ENCODE peak calls at places on chromosome 6, in nine cellular contexts. One of them, this sample, is unnamed.

GRCh38 chr6:129238991-129239390 is 356.1 kb downstream of the LAMA2 start:
- DNase-seq in cardiac fibroblast: no peak
- DNase-seq in T-helper 2 cell: no peak
- DNase-seq in NCI-H2081 treated with DMSO at 0.1 percent for 48 hours: no peak
- DNase-seq in GM20000: no peak
- DNase-seq in HS-27A: no peak
- DNase-seq in esophagus muscularis mucosa: no peak
- DNase-seq in activated T-cell treated with anti-CD3 and anti-CD28 coated beads, Interleukin-2, amount 50 U/mL, for 72 hours: no peak
- DNase-seq in SK-N-DZ: no peak
- DNase-seq in this sample: no peak

GRCh38 chr6:44008821-44009370 is 118.4 kb downstream of the MRPL14 start:
- DNase-seq in cardiac fibroblast: no peak
- DNase-seq in T-helper 2 cell: no peak
- DNase-seq in NCI-H2081 treated with DMSO at 0.1 percent for 48 hours: no peak
- DNase-seq in GM20000: no peak
- DNase-seq in HS-27A: no peak
- DNase-seq in esophagus muscularis mucosa: no peak
- DNase-seq in activated T-cell treated with anti-CD3 and anti-CD28 coated beads, Interleukin-2, amount 50 U/mL, for 72 hours: no peak
- DNase-seq in SK-N-DZ: no peak
- DNase-seq in this sample: no peak

GRCh38 chr6:1502041-1502440 is 107.7 kb upstream of the FOXC1 start:
- DNase-seq in cardiac fibroblast: peak
- DNase-seq in T-helper 2 cell: no peak
- DNase-seq in NCI-H2081 treated with DMSO at 0.1 percent for 48 hours: no peak
- DNase-seq in GM20000: no peak
- DNase-seq in HS-27A: no peak
- DNase-seq in esophagus muscularis mucosa: no peak
- DNase-seq in activated T-cell treated with anti-CD3 and anti-CD28 coated beads, Interleukin-2, amount 50 U/mL, for 72 hours: no peak
- DNase-seq in SK-N-DZ: no peak
- DNase-seq in this sample: no peak

GRCh38 chr6:111195656-111196055 is 108.4 kb downstream of the SLC16A10 start:
- DNase-seq in cardiac fibroblast: no peak
- DNase-seq in T-helper 2 cell: no peak
- DNase-seq in NCI-H2081 treated with DMSO at 0.1 percent for 48 hours: no peak
- DNase-seq in GM20000: no peak
- DNase-seq in HS-27A: no peak
- DNase-seq in esophagus muscularis mucosa: no peak
- DNase-seq in activated T-cell treated with anti-CD3 and anti-CD28 coated beads, Interleukin-2, amount 50 U/mL, for 72 hours: no peak
- DNase-seq in SK-N-DZ: no peak
- DNase-seq in this sample: no peak

GRCh38 chr6:28218312-28219248 is 6.5 kb upstream of the ZSCAN9 start:
- DNase-seq in cardiac fibroblast: peak
- DNase-seq in T-helper 2 cell: no peak
- DNase-seq in NCI-H2081 treated with DMSO at 0.1 percent for 48 hours: peak
- DNase-seq in GM20000: peak
- DNase-seq in HS-27A: no peak
- DNase-seq in esophagus muscularis mucosa: peak
- DNase-seq in activated T-cell treated with anti-CD3 and anti-CD28 coated beads, Interleukin-2, amount 50 U/mL, for 72 hours: peak
- DNase-seq in SK-N-DZ: peak
- DNase-seq in this sample: peak

GRCh38 chr6:135782517-135782916 is 69.0 kb upstream of the PDE7B start:
- DNase-seq in cardiac fibroblast: peak
- DNase-seq in T-helper 2 cell: no peak
- DNase-seq in NCI-H2081 treated with DMSO at 0.1 percent for 48 hours: no peak
- DNase-seq in GM20000: no peak
- DNase-seq in HS-27A: no peak
- DNase-seq in esophagus muscularis mucosa: no peak
- DNase-seq in activated T-cell treated with anti-CD3 and anti-CD28 coated beads, Interleukin-2, amount 50 U/mL, for 72 hours: no peak
- DNase-seq in SK-N-DZ: no peak
- DNase-seq in this sample: no peak

GRCh38 chr6:148869589-148869988 is 122.8 kb downstream of the UST start:
- DNase-seq in cardiac fibroblast: peak
- DNase-seq in T-helper 2 cell: no peak
- DNase-seq in NCI-H2081 treated with DMSO at 0.1 percent for 48 hours: no peak
- DNase-seq in GM20000: no peak
- DNase-seq in HS-27A: peak
- DNase-seq in esophagus muscularis mucosa: no peak
- DNase-seq in activated T-cell treated with anti-CD3 and anti-CD28 coated beads, Interleukin-2, amount 50 U/mL, for 72 hours: no peak
- DNase-seq in SK-N-DZ: no peak
- DNase-seq in this sample: no peak

GRCh38 chr6:150144294-150144868 is 1.5 kb downstream of the PPP1R14C start:
- DNase-seq in cardiac fibroblast: no peak
- DNase-seq in T-helper 2 cell: no peak
- DNase-seq in NCI-H2081 treated with DMSO at 0.1 percent for 48 hours: no peak
- DNase-seq in GM20000: no peak
- DNase-seq in HS-27A: no peak
- DNase-seq in esophagus muscularis mucosa: no peak
- DNase-seq in activated T-cell treated with anti-CD3 and anti-CD28 coated beads, Interleukin-2, amount 50 U/mL, for 72 hours: no peak
- DNase-seq in SK-N-DZ: no peak
- DNase-seq in this sample: no peak

GRCh38 chr6:137661601-137662000 is 167.4 kb upstream of the OLIG3 start:
- DNase-seq in cardiac fibroblast: peak
- DNase-seq in T-helper 2 cell: peak
- DNase-seq in NCI-H2081 treated with DMSO at 0.1 percent for 48 hours: no peak
- DNase-seq in GM20000: peak
- DNase-seq in HS-27A: no peak
- DNase-seq in esophagus muscularis mucosa: no peak
- DNase-seq in activated T-cell treated with anti-CD3 and anti-CD28 coated beads, Interleukin-2, amount 50 U/mL, for 72 hours: no peak
- DNase-seq in SK-N-DZ: no peak
- DNase-seq in this sample: no peak

GRCh38 chr6:39302669-39303424 is 11.4 kb downstream of the KCNK17 start:
- DNase-seq in cardiac fibroblast: peak
- DNase-seq in T-helper 2 cell: peak
- DNase-seq in NCI-H2081 treated with DMSO at 0.1 percent for 48 hours: no peak
- DNase-seq in GM20000: peak
- DNase-seq in HS-27A: peak
- DNase-seq in esophagus muscularis mucosa: no peak
- DNase-seq in activated T-cell treated with anti-CD3 and anti-CD28 coated beads, Interleukin-2, amount 50 U/mL, for 72 hours: peak
- DNase-seq in SK-N-DZ: peak
- DNase-seq in this sample: peak

GRCh38 chr6:39891976-39892375 is 42.3 kb downstream of the MOCS1 start:
- DNase-seq in cardiac fibroblast: peak
- DNase-seq in T-helper 2 cell: no peak
- DNase-seq in NCI-H2081 treated with DMSO at 0.1 percent for 48 hours: no peak
- DNase-seq in GM20000: no peak
- DNase-seq in HS-27A: no peak
- DNase-seq in esophagus muscularis mucosa: no peak
- DNase-seq in activated T-cell treated with anti-CD3 and anti-CD28 coated beads, Interleukin-2, amount 50 U/mL, for 72 hours: no peak
- DNase-seq in SK-N-DZ: no peak
- DNase-seq in this sample: no peak

GRCh38 chr6:13478525-13478962 is 8.9 kb downstream of the GFOD1 start:
- DNase-seq in cardiac fibroblast: no peak
- DNase-seq in T-helper 2 cell: no peak
- DNase-seq in NCI-H2081 treated with DMSO at 0.1 percent for 48 hours: no peak
- DNase-seq in GM20000: peak
- DNase-seq in HS-27A: no peak
- DNase-seq in esophagus muscularis mucosa: no peak
- DNase-seq in activated T-cell treated with anti-CD3 and anti-CD28 coated beads, Interleukin-2, amount 50 U/mL, for 72 hours: no peak
- DNase-seq in SK-N-DZ: no peak
- DNase-seq in this sample: no peak

GRCh38 chr6:138088307-138088744 is 18.9 kb downstream of the PERP start:
- DNase-seq in cardiac fibroblast: peak
- DNase-seq in T-helper 2 cell: no peak
- DNase-seq in NCI-H2081 treated with DMSO at 0.1 percent for 48 hours: no peak
- DNase-seq in GM20000: no peak
- DNase-seq in HS-27A: no peak
- DNase-seq in esophagus muscularis mucosa: no peak
- DNase-seq in activated T-cell treated with anti-CD3 and anti-CD28 coated beads, Interleukin-2, amount 50 U/mL, for 72 hours: no peak
- DNase-seq in SK-N-DZ: no peak
- DNase-seq in this sample: no peak

GRCh38 chr6:40957616-40958492 is 81.2 kb downstream of the UNC5CL start:
- DNase-seq in cardiac fibroblast: peak
- DNase-seq in T-helper 2 cell: no peak
- DNase-seq in NCI-H2081 treated with DMSO at 0.1 percent for 48 hours: no peak
- DNase-seq in GM20000: no peak
- DNase-seq in HS-27A: peak
- DNase-seq in esophagus muscularis mucosa: peak
- DNase-seq in activated T-cell treated with anti-CD3 and anti-CD28 coated beads, Interleukin-2, amount 50 U/mL, for 72 hours: no peak
- DNase-seq in SK-N-DZ: no peak
- DNase-seq in this sample: no peak

GRCh38 chr6:84921891-84922290 is 157.5 kb upstream of the TBX18 start:
- DNase-seq in cardiac fibroblast: peak
- DNase-seq in T-helper 2 cell: no peak
- DNase-seq in NCI-H2081 treated with DMSO at 0.1 percent for 48 hours: no peak
- DNase-seq in GM20000: no peak
- DNase-seq in HS-27A: no peak
- DNase-seq in esophagus muscularis mucosa: no peak
- DNase-seq in activated T-cell treated with anti-CD3 and anti-CD28 coated beads, Interleukin-2, amount 50 U/mL, for 72 hours: no peak
- DNase-seq in SK-N-DZ: no peak
- DNase-seq in this sample: no peak

GRCh38 chr6:155419161-155419560 is 36.5 kb downstream of the NOX3 start:
- DNase-seq in cardiac fibroblast: peak
- DNase-seq in T-helper 2 cell: no peak
- DNase-seq in NCI-H2081 treated with DMSO at 0.1 percent for 48 hours: no peak
- DNase-seq in GM20000: no peak
- DNase-seq in HS-27A: no peak
- DNase-seq in esophagus muscularis mucosa: no peak
- DNase-seq in activated T-cell treated with anti-CD3 and anti-CD28 coated beads, Interleukin-2, amount 50 U/mL, for 72 hours: no peak
- DNase-seq in SK-N-DZ: no peak
- DNase-seq in this sample: no peak

This sample was measured in pancreas.